ENCODE peak calls at places on chromosomes 7 and 10, in ten cellular contexts. Q, I, M, L, A, R, K, T, J and H are unnamed samples.

GRCh38 chr7:115274-115911 is 77.0 kb upstream of the FAM20C start:
- DNase-seq in J (no peak), I (no peak), A (no peak), T (no peak), Q (no peak), K (no peak), M (no peak), R (no peak), L (peak; percentile 66), H (no peak)

GRCh38 chr10:6912424-6912823 is 332.3 kb upstream of the PRKCQ start:
- DNase-seq in R (no peak), A (no peak), J (no peak), M (no peak), T (no peak), K (peak; percentile 12), L (no peak), Q (no peak), I (no peak), H (no peak)

GRCh38 chr10:72137583-72137982 is 49.2 kb upstream of the SPOCK2 start:
- DNase-seq in A (no peak), T (no peak), I (no peak), Q (no peak), M (no peak), J (no peak), L (no peak), R (no peak), K (no peak), H (no peak)

GRCh38 chr10:132889556-132889955 is 52.8 kb downstream of the CFAP46 start:
- DNase-seq in Q (peak; percentile 54), K (no peak), L (peak; percentile 48), R (no peak), J (peak; percentile 68), I (no peak), A (peak; percentile 51), M (peak; percentile 2), T (no peak), H (no peak)

GRCh38 chr10:24375510-24375909 is 166.6 kb downstream of the KIAA1217 start:
- DNase-seq in I (no peak), K (no peak), L (no peak), T (no peak), R (no peak), J (no peak), Q (no peak), M (no peak), A (no peak), H (no peak)

GRCh38 chr7:157715071-157715937 is 378.5 kb downstream of the DNAJB6 start:
- DNase-seq in A (no peak), R (no peak), K (no peak), I (no peak), J (peak; percentile 60), T (no peak), M (no peak), Q (peak; percentile 65), L (peak; percentile 44), H (no peak)

GRCh38 chr10:107230854-107231253 is 66.3 kb upstream of the SORCS1 start:
- DNase-seq in K (no peak), T (no peak), L (no peak), I (no peak), J (no peak), R (no peak), Q (no peak), M (no peak), A (no peak), H (no peak)

GRCh38 chr10:7302393-7303054 is 108.3 kb downstream of the SFMBT2 start:
- DNase-seq in L (no peak), T (no peak), M (no peak), I (no peak), R (no peak), J (no peak), A (no peak), K (no peak), Q (no peak), H (peak; percentile 6)

GRCh38 chr10:116620423-116621400 is at the start of gene PNLIPRP2:
- DNase-seq in R (no peak), J (no peak), K (no peak), L (no peak), I (peak; percentile 48), Q (no peak), T (peak; percentile 77), M (peak; percentile 91), A (peak; percentile 64), H (no peak)
- TF ChIP-seq POLR2A in R (no peak), J (no peak), K (no peak), L (no peak), I (no peak), Q (no peak), T (no peak), M (peak; percentile 99), A (no peak), H (no peak)

GRCh38 chr10:75233444-75234016 is 2.2 kb downstream of the COMTD1 start:
- DNase-seq in T (no peak), K (no peak), J (peak; percentile 81), R (no peak), M (no peak), L (peak; percentile 73), Q (peak; percentile 84), I (no peak), A (no peak), H (no peak)

GRCh38 chr10:75236178-75236825 is 545 bp upstream of the COMTD1 start:
- DNase-seq in Q (no peak), L (peak; percentile 49), K (no peak), M (no peak), R (no peak), A (no peak), J (peak; percentile 26), T (no peak), I (no peak), H (no peak)

GRCh38 chr10:75234017-75234682 is 1.6 kb downstream of the COMTD1 start:
- DNase-seq in A (peak; percentile 99), I (peak; percentile 44), R (peak; percentile 90), J (peak; percentile 98), Q (peak; percentile 100), K (peak; percentile 82), L (peak; percentile 96), T (peak; percentile 99), M (peak; percentile 99), H (peak; percentile 95)

GRCh38 chr10:75234683-75235374 is 928 bp downstream of the COMTD1 start:
- DNase-seq in A (peak; percentile 91), R (no peak), Q (peak; percentile 95), J (peak; percentile 82), K (no peak), I (no peak), L (peak; percentile 70), T (peak; percentile 72), M (peak; percentile 67), H (no peak)

DNA sequence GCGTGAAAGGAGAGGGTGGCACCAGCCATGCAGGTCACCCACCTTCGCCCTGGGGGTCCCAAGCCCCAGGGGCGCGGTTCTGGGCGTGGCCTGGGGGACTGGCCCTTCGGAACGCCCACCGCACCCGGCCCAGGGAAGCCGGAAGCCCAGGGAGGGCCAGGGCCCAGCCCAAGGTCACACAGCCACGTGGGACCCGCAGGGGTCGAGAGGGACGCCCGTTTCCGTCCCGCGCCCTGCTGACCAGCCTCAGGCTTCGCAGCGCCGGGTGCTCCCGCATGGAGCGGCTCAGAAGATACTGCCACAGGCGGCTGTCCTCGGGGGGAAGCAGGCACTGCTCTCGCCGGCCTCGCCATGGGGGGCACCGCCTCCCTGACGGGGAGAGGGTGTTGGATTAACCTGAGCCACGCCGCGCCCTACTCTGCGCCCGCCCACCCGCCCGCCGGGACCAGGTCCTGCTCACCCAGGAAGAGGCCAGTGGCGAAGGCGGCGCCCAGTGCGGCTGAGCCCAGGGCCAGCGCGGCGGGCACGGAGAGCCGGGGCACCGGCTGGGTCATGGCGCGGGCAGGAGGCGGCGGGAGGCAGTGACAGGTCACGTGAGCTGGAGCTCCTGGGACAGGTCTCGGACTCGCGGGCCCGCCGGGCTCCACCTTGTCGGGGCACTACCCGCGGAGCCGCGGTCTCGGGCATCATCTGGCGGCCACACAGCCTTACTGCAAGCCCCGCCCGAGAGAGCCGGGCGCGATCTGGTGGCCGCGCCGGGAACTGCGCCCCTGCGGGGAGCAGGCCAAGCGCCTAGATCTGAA is at the start of gene COMTD1:
- DNase-seq in L (peak; percentile 97), K (peak; percentile 83), M (peak; percentile 98), I (peak; percentile 87), Q (peak; percentile 100), A (peak; percentile 99), J (peak; percentile 97), T (peak; percentile 98), R (peak; percentile 95), H (peak; percentile 97)
- TF ChIP-seq POLR2A in L (no peak), K (no peak), M (peak; percentile 62), I (peak; percentile 68), Q (no peak), A (peak; percentile 24), J (no peak), T (no peak), R (no peak), H (peak; percentile 23)

GRCh38 chr7:149838992-149839408 is 825 bp downstream of the ZNF862 start:
- DNase-seq in L (peak; percentile 54), T (no peak), Q (no peak), M (no peak), A (no peak), J (no peak), R (peak; percentile 36), K (peak; percentile 44), I (no peak), H (no peak)

GRCh38 chr7:149836434-149836833 is 1.7 kb upstream of the ZNF862 start:
- DNase-seq in R (no peak), A (no peak), Q (no peak), I (no peak), T (no peak), J (no peak), K (no peak), M (no peak), L (no peak), H (no peak)

GRCh38 chr7:149839933-149840332 is 1.8 kb downstream of the ZNF862 start:
- DNase-seq in L (peak; percentile 12), A (no peak), K (no peak), R (no peak), J (no peak), T (no peak), M (no peak), Q (no peak), I (no peak), H (no peak)

GRCh38 chr7:149837620-149838223 is 453 bp upstream of the ZNF862 start:
- DNase-seq in T (no peak), I (no peak), K (no peak), L (peak; percentile 50), J (no peak), R (no peak), A (no peak), M (no peak), Q (no peak), H (no peak)

GRCh38 chr7:149838224-149838991 is at the start of gene ZNF862:
- DNase-seq in R (peak; percentile 99), K (peak; percentile 98), A (peak; percentile 99), I (peak; percentile 95), J (peak; percentile 98), T (peak; percentile 99), L (peak; percentile 99), M (peak; percentile 99), Q (peak; percentile 100), H (peak; percentile 99)
- TF ChIP-seq POLR2A in R (peak; percentile 75), K (peak; percentile 51), A (peak; percentile 79), I (peak; percentile 80), J (peak; percentile 27), T (peak; percentile 30), L (peak; percentile 51), M (peak; percentile 70), Q (peak; percentile 53), H (peak; percentile 90)

DNA sequence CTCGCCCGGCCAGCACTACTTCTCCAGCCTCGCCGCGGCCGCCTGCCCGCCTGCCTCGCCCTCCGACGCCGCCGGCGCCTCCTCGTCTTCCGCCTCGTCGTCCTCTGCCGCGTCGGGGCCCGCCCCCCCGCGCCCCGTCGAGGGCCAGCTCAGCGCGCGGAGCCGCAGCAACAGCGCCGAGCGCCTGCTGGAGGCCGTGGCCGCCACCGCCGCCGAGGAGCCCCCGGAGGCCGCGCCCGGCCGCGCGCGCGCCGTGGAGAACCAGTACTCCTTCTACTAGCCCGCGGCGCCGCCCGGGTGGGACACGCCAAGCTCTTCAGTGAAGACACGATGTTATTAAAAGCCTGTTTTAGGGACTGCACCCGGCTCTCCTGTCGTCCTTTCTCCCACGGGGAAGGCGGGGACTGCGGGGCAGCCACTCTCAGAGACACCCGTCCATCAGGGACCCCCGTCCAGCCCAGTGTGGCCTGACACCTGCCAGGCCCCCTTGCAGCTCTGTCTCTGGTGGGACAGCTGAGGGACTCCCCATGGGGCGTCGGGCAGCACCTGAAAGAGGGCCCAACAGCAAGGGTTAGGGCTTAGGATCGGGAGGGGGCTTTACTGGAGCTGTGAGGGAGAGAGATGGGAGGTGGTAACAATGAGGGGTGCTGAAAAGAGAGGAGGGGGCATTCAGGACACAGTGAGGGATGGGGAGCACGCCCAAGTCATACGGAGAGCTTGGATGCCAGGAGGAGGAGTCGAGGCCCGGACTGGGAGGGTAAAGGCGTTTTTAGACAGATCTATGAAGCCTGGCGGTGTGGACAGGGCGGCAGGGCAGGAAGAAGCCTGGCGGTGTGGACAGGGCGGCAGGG is 34.7 kb downstream of the SPDYE6 start:
- DNase-seq in M (no peak), R (no peak), K (peak; percentile 25), A (peak; percentile 88), T (no peak), L (no peak), Q (peak; percentile 78), I (no peak), J (peak; percentile 57), H (no peak)
- TF ChIP-seq POLR2A in M (no peak), R (no peak), K (no peak), A (no peak), T (no peak), L (no peak), Q (no peak), I (no peak), J (no peak), H (no peak)